ENCODE peak calls at places on chromosomes 12 and 14, in five cellular contexts. B is activated naive CD4-positive, alpha-beta T cell; E is effector memory CD8-positive, alpha-beta T cell; L is pons; W is activated T-helper 1 cell treated with Interleukin-2 at 50 U/mL for 16 hours. R is an unnamed sample.

GRCh38 chr14:85233756-85234545 is 296.0 kb upstream of the FLRT2 start:
- DNase-seq in B (no peak), E (no peak), L (no peak), W (no peak), R (no peak)

GRCh38 chr12:28787151-28787550 is 361.9 kb upstream of the FAR2 start:
- DNase-seq in B (no peak), E (no peak), L (peak), W (no peak), R (no peak)

GRCh38 chr14:64186231-64187129 is 107.7 kb downstream of the ESR2 start:
- DNase-seq in B (no peak), E (no peak), L (no peak), W (no peak), R (no peak)

GRCh38 chr14:61145903-61146411 is 135.2 kb downstream of the TMEM30B start:
- DNase-seq in B (no peak), E (no peak), L (no peak), W (no peak), R (peak)

GRCh38 chr12:45231515-45232145 is 15.7 kb downstream of the ANO6 start:
- DNase-seq in B (no peak), E (no peak), L (no peak), W (no peak), R (peak)

GRCh38 chr12:65170245-65170881 is 980 bp downstream of the LEMD3 start:
- DNase-seq in B (no peak), E (peak), L (peak), W (peak), R (peak)

GRCh38 chr14:55835985-55836384 is 256.0 kb downstream of the KTN1 start:
- DNase-seq in B (no peak), E (no peak), L (no peak), W (no peak), R (no peak)

GRCh38 chr12:66502911-66503310 is 176.0 kb downstream of the GRIP1 start:
- DNase-seq in B (no peak), E (no peak), L (no peak), W (no peak), R (no peak)

GRCh38 chr12:80154261-80154660 is 54.9 kb downstream of the OTOGL start:
- DNase-seq in B (no peak), E (no peak), L (no peak), W (no peak), R (no peak)

GRCh38 chr14:75570797-75571196 is 7.6 kb upstream of the FLVCR2 start:
- DNase-seq in B (no peak), E (no peak), L (no peak), W (no peak), R (no peak)

GRCh38 chr14:90398315-90398811 is 1.5 kb downstream of the CALM1 start:
- DNase-seq in B (peak), E (peak), L (peak), W (peak), R (no peak)

GRCh38 chr12:14071833-14072232 is 90.4 kb upstream of the GRIN2B start:
- DNase-seq in B (no peak), E (no peak), L (no peak), W (no peak), R (no peak)

GRCh38 chr12:128587918-128588317 is 235.8 kb downstream of the SLC15A4 start:
- DNase-seq in B (no peak), E (no peak), L (no peak), W (no peak), R (no peak)

GRCh38 chr14:74557691-74558090 is 54.3 kb downstream of the LTBP2 start:
- DNase-seq in B (no peak), E (no peak), L (no peak), W (no peak), R (no peak)

GRCh38 chr14:97021571-97022171 is 224.5 kb downstream of the VRK1 start:
- DNase-seq in B (no peak), E (no peak), L (no peak), W (no peak), R (no peak)

GRCh38 chr14:60092516-60092915 is 793 bp downstream of the PCNX4 start:
- DNase-seq in B (no peak), E (no peak), L (peak), W (no peak), R (peak)

R was measured in fibroblast of gingiva.